ENCODE peak calls at places on chromosomes 16 and 17, in seven cellular contexts. One of them, this sample, is unnamed.

GRCh38 chr17:69430488-69430887 is 16.0 kb downstream of the MAP2K6 start:
- DNase-seq in iris pigment epithelial cell: peak; percentile 58
- DNase-seq in stimulated activated CD8-positive, alpha-beta memory T cell treated with anti-CD3 and anti-CD28 coated beads, Interleukin-7, amount 100 ng/mL, for 24 hours: no peak
- DNase-seq in T-cell: no peak
- DNase-seq in GM19239: no peak
- DNase-seq in NCI-H345: no peak
- DNase-seq in aorta: no peak
- DNase-seq in this sample: no peak

GRCh38 chr17:43601280-43602050 is 55.3 kb upstream of the ETV4 start:
- DNase-seq in iris pigment epithelial cell: peak; percentile 25
- DNase-seq in stimulated activated CD8-positive, alpha-beta memory T cell treated with anti-CD3 and anti-CD28 coated beads, Interleukin-7, amount 100 ng/mL, for 24 hours: no peak
- DNase-seq in T-cell: no peak
- DNase-seq in GM19239: no peak
- DNase-seq in NCI-H345: no peak
- DNase-seq in aorta: peak; percentile 86
- DNase-seq in this sample: no peak

GRCh38 chr16:82016268-82016667 is 5.0 kb upstream of the SDR42E1 start:
- DNase-seq in iris pigment epithelial cell: peak; percentile 67
- DNase-seq in stimulated activated CD8-positive, alpha-beta memory T cell treated with anti-CD3 and anti-CD28 coated beads, Interleukin-7, amount 100 ng/mL, for 24 hours: no peak
- DNase-seq in T-cell: no peak
- DNase-seq in GM19239: no peak
- DNase-seq in NCI-H345: no peak
- DNase-seq in aorta: no peak
- DNase-seq in this sample: no peak

GRCh38 chr16:7590934-7591333 is 258.3 kb downstream of the RBFOX1 start:
- DNase-seq in iris pigment epithelial cell: no peak
- DNase-seq in stimulated activated CD8-positive, alpha-beta memory T cell treated with anti-CD3 and anti-CD28 coated beads, Interleukin-7, amount 100 ng/mL, for 24 hours: no peak
- DNase-seq in T-cell: no peak
- DNase-seq in GM19239: no peak
- DNase-seq in NCI-H345: no peak
- DNase-seq in aorta: no peak
- DNase-seq in this sample: no peak

GRCh38 chr17:74759243-74759801 is 10.9 kb downstream of the NHERF1 start:
- DNase-seq in iris pigment epithelial cell: no peak
- DNase-seq in stimulated activated CD8-positive, alpha-beta memory T cell treated with anti-CD3 and anti-CD28 coated beads, Interleukin-7, amount 100 ng/mL, for 24 hours: no peak
- DNase-seq in T-cell: no peak
- DNase-seq in GM19239: peak; percentile 88
- DNase-seq in NCI-H345: no peak
- DNase-seq in aorta: no peak
- DNase-seq in this sample: peak; percentile 85

GRCh38 chr16:50469744-50470301 is 78.4 kb upstream of the NKD1 start:
- DNase-seq in iris pigment epithelial cell: no peak
- DNase-seq in stimulated activated CD8-positive, alpha-beta memory T cell treated with anti-CD3 and anti-CD28 coated beads, Interleukin-7, amount 100 ng/mL, for 24 hours: no peak
- DNase-seq in T-cell: no peak
- DNase-seq in GM19239: no peak
- DNase-seq in NCI-H345: no peak
- DNase-seq in aorta: peak; percentile 58
- DNase-seq in this sample: no peak

GRCh38 chr17:2035549-2036490 is 5.9 kb downstream of the DPH1 start:
- DNase-seq in iris pigment epithelial cell: no peak
- DNase-seq in stimulated activated CD8-positive, alpha-beta memory T cell treated with anti-CD3 and anti-CD28 coated beads, Interleukin-7, amount 100 ng/mL, for 24 hours: no peak
- DNase-seq in T-cell: no peak
- DNase-seq in GM19239: no peak
- DNase-seq in NCI-H345: no peak
- DNase-seq in aorta: no peak
- DNase-seq in this sample: no peak

GRCh38 chr17:6097005-6097279 is 26.8 kb downstream of the WSCD1 start:
- DNase-seq in iris pigment epithelial cell: no peak
- DNase-seq in stimulated activated CD8-positive, alpha-beta memory T cell treated with anti-CD3 and anti-CD28 coated beads, Interleukin-7, amount 100 ng/mL, for 24 hours: no peak
- DNase-seq in T-cell: no peak
- DNase-seq in GM19239: no peak
- DNase-seq in NCI-H345: no peak
- DNase-seq in aorta: no peak
- DNase-seq in this sample: no peak

GRCh38 chr17:82590881-82591539 is 57.2 kb downstream of the WDR45B start:
- DNase-seq in iris pigment epithelial cell: no peak
- DNase-seq in stimulated activated CD8-positive, alpha-beta memory T cell treated with anti-CD3 and anti-CD28 coated beads, Interleukin-7, amount 100 ng/mL, for 24 hours: no peak
- DNase-seq in T-cell: no peak
- DNase-seq in GM19239: no peak
- DNase-seq in NCI-H345: no peak
- DNase-seq in aorta: peak; percentile 74
- DNase-seq in this sample: no peak

GRCh38 chr17:63136381-63137012 is 170.5 kb downstream of the TANC2 start:
- DNase-seq in iris pigment epithelial cell: no peak
- DNase-seq in stimulated activated CD8-positive, alpha-beta memory T cell treated with anti-CD3 and anti-CD28 coated beads, Interleukin-7, amount 100 ng/mL, for 24 hours: no peak
- DNase-seq in T-cell: no peak
- DNase-seq in GM19239: no peak
- DNase-seq in NCI-H345: no peak
- DNase-seq in aorta: no peak
- DNase-seq in this sample: no peak

GRCh38 chr16:73074399-73074798 is 26.5 kb upstream of the ZFHX3 start:
- DNase-seq in iris pigment epithelial cell: no peak
- DNase-seq in stimulated activated CD8-positive, alpha-beta memory T cell treated with anti-CD3 and anti-CD28 coated beads, Interleukin-7, amount 100 ng/mL, for 24 hours: no peak
- DNase-seq in T-cell: no peak
- DNase-seq in GM19239: no peak
- DNase-seq in NCI-H345: no peak
- DNase-seq in aorta: no peak
- DNase-seq in this sample: no peak

GRCh38 chr16:85718153-85718477 is 29.4 kb upstream of the GINS2 start:
- DNase-seq in iris pigment epithelial cell: no peak
- DNase-seq in stimulated activated CD8-positive, alpha-beta memory T cell treated with anti-CD3 and anti-CD28 coated beads, Interleukin-7, amount 100 ng/mL, for 24 hours: no peak
- DNase-seq in T-cell: no peak
- DNase-seq in GM19239: no peak
- DNase-seq in NCI-H345: no peak
- DNase-seq in aorta: no peak
- DNase-seq in this sample: no peak

GRCh38 chr17:64358261-64358788 is 32.3 kb downstream of the PECAM1 start:
- DNase-seq in iris pigment epithelial cell: no peak
- DNase-seq in stimulated activated CD8-positive, alpha-beta memory T cell treated with anti-CD3 and anti-CD28 coated beads, Interleukin-7, amount 100 ng/mL, for 24 hours: no peak
- DNase-seq in T-cell: no peak
- DNase-seq in GM19239: no peak
- DNase-seq in NCI-H345: peak; percentile 97
- DNase-seq in aorta: peak; percentile 32
- DNase-seq in this sample: no peak

GRCh38 chr16:84838383-84838948 is 18.7 kb downstream of the CRISPLD2 start:
- DNase-seq in iris pigment epithelial cell: no peak
- DNase-seq in stimulated activated CD8-positive, alpha-beta memory T cell treated with anti-CD3 and anti-CD28 coated beads, Interleukin-7, amount 100 ng/mL, for 24 hours: no peak
- DNase-seq in T-cell: no peak
- DNase-seq in GM19239: no peak
- DNase-seq in NCI-H345: no peak
- DNase-seq in aorta: no peak
- DNase-seq in this sample: no peak

GRCh38 chr16:75497558-75497957 is 2.3 kb upstream of the CHST6 start:
- DNase-seq in iris pigment epithelial cell: no peak
- DNase-seq in stimulated activated CD8-positive, alpha-beta memory T cell treated with anti-CD3 and anti-CD28 coated beads, Interleukin-7, amount 100 ng/mL, for 24 hours: no peak
- DNase-seq in T-cell: no peak
- DNase-seq in GM19239: no peak
- DNase-seq in NCI-H345: no peak
- DNase-seq in aorta: no peak
- DNase-seq in this sample: no peak

GRCh38 chr17:31573861-31574260 is 182.4 kb downstream of the RAB11FIP4 start:
- DNase-seq in iris pigment epithelial cell: no peak
- DNase-seq in stimulated activated CD8-positive, alpha-beta memory T cell treated with anti-CD3 and anti-CD28 coated beads, Interleukin-7, amount 100 ng/mL, for 24 hours: no peak
- DNase-seq in T-cell: no peak
- DNase-seq in GM19239: no peak
- DNase-seq in NCI-H345: no peak
- DNase-seq in aorta: no peak
- DNase-seq in this sample: no peak

GRCh38 chr16:67198238-67198734 is 645 bp upstream of the ELMO3 start:
- DNase-seq in iris pigment epithelial cell: peak; percentile 21
- DNase-seq in stimulated activated CD8-positive, alpha-beta memory T cell treated with anti-CD3 and anti-CD28 coated beads, Interleukin-7, amount 100 ng/mL, for 24 hours: no peak
- DNase-seq in T-cell: no peak
- DNase-seq in GM19239: no peak
- DNase-seq in NCI-H345: peak; percentile 15
- DNase-seq in aorta: no peak
- DNase-seq in this sample: no peak

GRCh38 chr17:8223356-8224063 is 13.1 kb upstream of the AURKB start:
- DNase-seq in iris pigment epithelial cell: peak; percentile 52
- DNase-seq in stimulated activated CD8-positive, alpha-beta memory T cell treated with anti-CD3 and anti-CD28 coated beads, Interleukin-7, amount 100 ng/mL, for 24 hours: no peak
- DNase-seq in T-cell: peak; percentile 28
- DNase-seq in GM19239: no peak
- DNase-seq in NCI-H345: peak; percentile 61
- DNase-seq in aorta: peak; percentile 87
- DNase-seq in this sample: peak; percentile 61

GRCh38 chr17:75900691-75901533 is 3.8 kb downstream of the MRPL38 start:
- DNase-seq in iris pigment epithelial cell: no peak
- DNase-seq in stimulated activated CD8-positive, alpha-beta memory T cell treated with anti-CD3 and anti-CD28 coated beads, Interleukin-7, amount 100 ng/mL, for 24 hours: no peak
- DNase-seq in T-cell: no peak
- DNase-seq in GM19239: no peak
- DNase-seq in NCI-H345: no peak
- DNase-seq in aorta: no peak
- DNase-seq in this sample: no peak

GRCh38 chr16:89330177-89330856 is 112.8 kb downstream of the ZNF778 start:
- DNase-seq in iris pigment epithelial cell: peak; percentile 60
- DNase-seq in stimulated activated CD8-positive, alpha-beta memory T cell treated with anti-CD3 and anti-CD28 coated beads, Interleukin-7, amount 100 ng/mL, for 24 hours: no peak
- DNase-seq in T-cell: peak; percentile 32
- DNase-seq in GM19239: no peak
- DNase-seq in NCI-H345: peak; percentile 61
- DNase-seq in aorta: peak; percentile 70
- DNase-seq in this sample: no peak

GRCh38 chr16:4415538-4416199 is 727 bp downstream of the CORO7 start:
- DNase-seq in iris pigment epithelial cell: no peak
- DNase-seq in stimulated activated CD8-positive, alpha-beta memory T cell treated with anti-CD3 and anti-CD28 coated beads, Interleukin-7, amount 100 ng/mL, for 24 hours: peak; percentile 20
- DNase-seq in T-cell: peak; percentile 60
- DNase-seq in GM19239: no peak
- DNase-seq in NCI-H345: peak; percentile 33
- DNase-seq in aorta: peak; percentile 85
- DNase-seq in this sample: peak; percentile 78

GRCh38 chr17:78174870-78175642 is 6.7 kb downstream of the SYNGR2 start:
- DNase-seq in iris pigment epithelial cell: no peak
- DNase-seq in stimulated activated CD8-positive, alpha-beta memory T cell treated with anti-CD3 and anti-CD28 coated beads, Interleukin-7, amount 100 ng/mL, for 24 hours: no peak
- DNase-seq in T-cell: no peak
- DNase-seq in GM19239: no peak
- DNase-seq in NCI-H345: no peak
- DNase-seq in aorta: no peak
- DNase-seq in this sample: no peak

GRCh38 chr17:4920351-4921048 is 11.6 kb upstream of the GP1BA start:
- DNase-seq in iris pigment epithelial cell: peak; percentile 59
- DNase-seq in stimulated activated CD8-positive, alpha-beta memory T cell treated with anti-CD3 and anti-CD28 coated beads, Interleukin-7, amount 100 ng/mL, for 24 hours: no peak
- DNase-seq in T-cell: no peak
- DNase-seq in GM19239: no peak
- DNase-seq in NCI-H345: no peak
- DNase-seq in aorta: no peak
- DNase-seq in this sample: no peak

GRCh38 chr16:86928517-86929148 is 350.3 kb downstream of the FOXL1 start:
- DNase-seq in iris pigment epithelial cell: peak; percentile 26
- DNase-seq in stimulated activated CD8-positive, alpha-beta memory T cell treated with anti-CD3 and anti-CD28 coated beads, Interleukin-7, amount 100 ng/mL, for 24 hours: no peak
- DNase-seq in T-cell: no peak
- DNase-seq in GM19239: no peak
- DNase-seq in NCI-H345: no peak
- DNase-seq in aorta: no peak
- DNase-seq in this sample: no peak

GRCh38 chr17:82314721-82315605 is 2.4 kb downstream of the CD7 start:
- DNase-seq in iris pigment epithelial cell: no peak
- DNase-seq in stimulated activated CD8-positive, alpha-beta memory T cell treated with anti-CD3 and anti-CD28 coated beads, Interleukin-7, amount 100 ng/mL, for 24 hours: no peak
- DNase-seq in T-cell: no peak
- DNase-seq in GM19239: no peak
- DNase-seq in NCI-H345: no peak
- DNase-seq in aorta: no peak
- DNase-seq in this sample: no peak

GRCh38 chr17:79066963-79067362 is 7.7 kb upstream of the ENGASE start:
- DNase-seq in iris pigment epithelial cell: no peak
- DNase-seq in stimulated activated CD8-positive, alpha-beta memory T cell treated with anti-CD3 and anti-CD28 coated beads, Interleukin-7, amount 100 ng/mL, for 24 hours: no peak
- DNase-seq in T-cell: no peak
- DNase-seq in GM19239: no peak
- DNase-seq in NCI-H345: no peak
- DNase-seq in aorta: peak; percentile 27
- DNase-seq in this sample: no peak

GRCh38 chr17:81813861-81814683 is 10.1 kb downstream of the GCGR start:
- DNase-seq in iris pigment epithelial cell: no peak
- DNase-seq in stimulated activated CD8-positive, alpha-beta memory T cell treated with anti-CD3 and anti-CD28 coated beads, Interleukin-7, amount 100 ng/mL, for 24 hours: no peak
- DNase-seq in T-cell: no peak
- DNase-seq in GM19239: no peak
- DNase-seq in NCI-H345: no peak
- DNase-seq in aorta: no peak
- DNase-seq in this sample: no peak

GRCh38 chr17:82869536-82869935 is 29.7 kb upstream of the ZNF750 start:
- DNase-seq in iris pigment epithelial cell: no peak
- DNase-seq in stimulated activated CD8-positive, alpha-beta memory T cell treated with anti-CD3 and anti-CD28 coated beads, Interleukin-7, amount 100 ng/mL, for 24 hours: no peak
- DNase-seq in T-cell: no peak
- DNase-seq in GM19239: no peak
- DNase-seq in NCI-H345: no peak
- DNase-seq in aorta: peak; percentile 57
- DNase-seq in this sample: no peak

GRCh38 chr16:53537591-53537990 is 34.6 kb upstream of the AKTIP start:
- DNase-seq in iris pigment epithelial cell: no peak
- DNase-seq in stimulated activated CD8-positive, alpha-beta memory T cell treated with anti-CD3 and anti-CD28 coated beads, Interleukin-7, amount 100 ng/mL, for 24 hours: no peak
- DNase-seq in T-cell: no peak
- DNase-seq in GM19239: no peak
- DNase-seq in NCI-H345: no peak
- DNase-seq in aorta: no peak
- DNase-seq in this sample: no peak

GRCh38 chr17:27315322-27315721 is 21.4 kb downstream of the WSB1 start:
- DNase-seq in iris pigment epithelial cell: peak; percentile 93
- DNase-seq in stimulated activated CD8-positive, alpha-beta memory T cell treated with anti-CD3 and anti-CD28 coated beads, Interleukin-7, amount 100 ng/mL, for 24 hours: no peak
- DNase-seq in T-cell: no peak
- DNase-seq in GM19239: no peak
- DNase-seq in NCI-H345: peak; percentile 56
- DNase-seq in aorta: peak; percentile 97
- DNase-seq in this sample: no peak

GRCh38 chr16:56641166-56641565 is 2.7 kb downstream of the MT1A start:
- DNase-seq in iris pigment epithelial cell: no peak
- DNase-seq in stimulated activated CD8-positive, alpha-beta memory T cell treated with anti-CD3 and anti-CD28 coated beads, Interleukin-7, amount 100 ng/mL, for 24 hours: no peak
- DNase-seq in T-cell: no peak
- DNase-seq in GM19239: no peak
- DNase-seq in NCI-H345: no peak
- DNase-seq in aorta: no peak
- DNase-seq in this sample: no peak